ENCODE peak calls at places on chromosomes 2 and 18, in seven cellular contexts. E, N, M, F, Y, C and Q are unnamed samples.

GRCh38 chr2:168192839-168193616 is 54.4 kb downstream of the STK39 start:
- DNase-seq in E (peak), N (no peak), M (peak), F (no peak), Y (no peak), C (no peak), Q (no peak)

GRCh38 chr2:211248841-211249240 is 692.4 kb downstream of the CPS1 start:
- DNase-seq in E (no peak), N (no peak), M (no peak), F (no peak), Y (no peak), C (no peak), Q (no peak)

GRCh38 chr2:112301171-112301584 is 25.8 kb downstream of the ZC3H6 start:
- DNase-seq in E (peak), N (no peak), M (no peak), F (no peak), Y (no peak), C (no peak), Q (peak)

GRCh38 chr18:34709104-34709503 is 994 bp upstream of the DTNA start:
- DNase-seq in E (peak), N (peak), M (no peak), F (peak), Y (peak), C (no peak), Q (no peak)

GRCh38 chr2:222900354-222900753 is 39.5 kb downstream of the ACSL3 start:
- DNase-seq in E (peak), N (peak), M (no peak), F (no peak), Y (no peak), C (no peak), Q (no peak)

GRCh38 chr18:59783138-59783537 is 85.9 kb upstream of the CCBE1 start:
- DNase-seq in E (peak), N (peak), M (no peak), F (no peak), Y (peak), C (no peak), Q (peak)

GRCh38 chr2:96253006-96253405 is 12.8 kb downstream of the TMEM127 start:
- DNase-seq in E (no peak), N (no peak), M (no peak), F (no peak), Y (no peak), C (no peak), Q (no peak)

GRCh38 chr2:19320813-19321212 is 37.6 kb downstream of the OSR1 start:
- DNase-seq in E (no peak), N (no peak), M (no peak), F (no peak), Y (no peak), C (no peak), Q (no peak)

GRCh38 chr2:55490554-55490953 is 29.0 kb upstream of the CFAP36 start:
- DNase-seq in E (peak), N (peak), M (no peak), F (no peak), Y (peak), C (no peak), Q (peak)

GRCh38 chr2:7792031-7792651 is 874.9 kb downstream of the RNF144A start:
- DNase-seq in E (peak), N (no peak), M (no peak), F (no peak), Y (no peak), C (no peak), Q (no peak)

GRCh38 chr2:150484461-150484931 is 3.0 kb downstream of the RND3 start:
- DNase-seq in E (peak), N (no peak), M (no peak), F (peak), Y (no peak), C (no peak), Q (no peak)

GRCh38 chr2:85181093-85181685 is 48.0 kb downstream of the TCF7L1 start:
- DNase-seq in E (no peak), N (no peak), M (no peak), F (no peak), Y (no peak), C (no peak), Q (no peak)

GRCh38 chr18:79458917-79459803 is 63.4 kb downstream of the NFATC1 start:
- DNase-seq in E (no peak), N (no peak), M (no peak), F (no peak), Y (no peak), C (no peak), Q (no peak)

GRCh38 chr2:85017436-85018048 is 46.6 kb downstream of the KCMF1 start:
- DNase-seq in E (peak), N (no peak), M (no peak), F (no peak), Y (no peak), C (no peak), Q (peak)

GRCh38 chr2:173090291-173090877 is 14.7 kb downstream of the MAP3K20 start:
- DNase-seq in E (peak), N (peak), M (no peak), F (no peak), Y (no peak), C (peak), Q (no peak)

GRCh38 chr2:126513033-126513432 is 142.9 kb upstream of the GYPC start:
- DNase-seq in E (no peak), N (peak), M (no peak), F (no peak), Y (peak), C (no peak), Q (no peak)

GRCh38 chr2:165776013-165776412 is 18.0 kb downstream of the GALNT3 start:
- DNase-seq in E (no peak), N (no peak), M (no peak), F (no peak), Y (no peak), C (no peak), Q (peak)

GRCh38 chr18:24530630-24531111 is 70.2 kb downstream of the HRH4 start:
- DNase-seq in E (peak), N (peak), M (no peak), F (no peak), Y (peak), C (no peak), Q (peak)

GRCh38 chr2:196341318-196341841 is 170.0 kb upstream of the STK17B start:
- DNase-seq in E (no peak), N (no peak), M (no peak), F (no peak), Y (no peak), C (no peak), Q (no peak)

GRCh38 chr2:54620948-54621347 is 102.5 kb upstream of the EML6 start:
- DNase-seq in E (no peak), N (no peak), M (no peak), F (no peak), Y (no peak), C (no peak), Q (no peak)

GRCh38 chr2:233917146-233917545 is at the start of gene TRPM8:
- DNase-seq in E (no peak), N (no peak), M (no peak), F (no peak), Y (no peak), C (no peak), Q (no peak)

GRCh38 chr2:148447877-148448276 is 196.7 kb upstream of the EPC2 start:
- DNase-seq in E (no peak), N (no peak), M (no peak), F (no peak), Y (no peak), C (no peak), Q (no peak)

GRCh38 chr2:47639469-47639868 is 143.5 kb upstream of the MSH6 start:
- DNase-seq in E (peak), N (no peak), M (no peak), F (no peak), Y (no peak), C (no peak), Q (no peak)

GRCh38 chr2:37323770-37324535 is 680 bp downstream of the PRKD3 start:
- DNase-seq in E (peak), N (peak), M (peak), F (peak), Y (no peak), C (peak), Q (no peak)

GRCh38 chr2:25041307-25041927 is 459 bp upstream of the EFR3B start:
- DNase-seq in E (peak), N (peak), M (peak), F (peak), Y (peak), C (peak), Q (no peak)

GRCh38 chr2:95296036-95296435 is 1.1 kb upstream of the KCNIP3 start:
- DNase-seq in E (no peak), N (no peak), M (no peak), F (no peak), Y (no peak), C (no peak), Q (no peak)

GRCh38 chr2:88656690-88657089 is 29.4 kb upstream of the EIF2AK3 start:
- DNase-seq in E (peak), N (peak), M (no peak), F (no peak), Y (no peak), C (no peak), Q (no peak)

GRCh38 chr2:101253013-101253712 is 477 bp downstream of the CNOT11 start:
- DNase-seq in E (peak), N (peak), M (peak), F (peak), Y (no peak), C (peak), Q (peak)

GRCh38 chr18:35466815-35467623 is 30.7 kb downstream of the INO80C start:
- DNase-seq in E (no peak), N (no peak), M (no peak), F (no peak), Y (no peak), C (no peak), Q (no peak)

GRCh38 chr2:191917967-191918651 is 71.2 kb upstream of the CAVIN2 start:
- DNase-seq in E (no peak), N (no peak), M (no peak), F (no peak), Y (no peak), C (no peak), Q (no peak)

GRCh38 chr2:94993176-94994062 is 32.1 kb upstream of the MAL start:
- DNase-seq in E (no peak), N (no peak), M (no peak), F (no peak), Y (no peak), C (no peak), Q (no peak)

GRCh38 chr18:79317718-79318117 is 78.0 kb upstream of the NFATC1 start:
- DNase-seq in E (peak), N (no peak), M (no peak), F (no peak), Y (no peak), C (no peak), Q (no peak)

GRCh38 chr2:196229013-196229412 is 57.6 kb upstream of the STK17B start:
- DNase-seq in E (no peak), N (no peak), M (no peak), F (no peak), Y (no peak), C (no peak), Q (no peak)

GRCh38 chr2:224545884-224546644 is 39.1 kb downstream of the CUL3 start:
- DNase-seq in E (peak), N (peak), M (no peak), F (no peak), Y (no peak), C (no peak), Q (peak)

GRCh38 chr2:224263571-224264043 is 138.3 kb downstream of the FAM124B start:
- DNase-seq in E (peak), N (peak), M (no peak), F (no peak), Y (no peak), C (no peak), Q (no peak)

GRCh38 chr2:126643431-126643830 is 12.5 kb upstream of the GYPC start:
- DNase-seq in E (no peak), N (no peak), M (no peak), F (no peak), Y (no peak), C (no peak), Q (no peak)

GRCh38 chr2:216653931-216654365 is 20.7 kb downstream of the IGFBP2 start:
- DNase-seq in E (peak), N (peak), M (no peak), F (no peak), Y (no peak), C (no peak), Q (no peak)

GRCh38 chr2:96530144-96530430 is 6.5 kb upstream of the ARID5A start:
- DNase-seq in E (no peak), N (no peak), M (no peak), F (peak), Y (no peak), C (peak), Q (no peak)

DNA sequence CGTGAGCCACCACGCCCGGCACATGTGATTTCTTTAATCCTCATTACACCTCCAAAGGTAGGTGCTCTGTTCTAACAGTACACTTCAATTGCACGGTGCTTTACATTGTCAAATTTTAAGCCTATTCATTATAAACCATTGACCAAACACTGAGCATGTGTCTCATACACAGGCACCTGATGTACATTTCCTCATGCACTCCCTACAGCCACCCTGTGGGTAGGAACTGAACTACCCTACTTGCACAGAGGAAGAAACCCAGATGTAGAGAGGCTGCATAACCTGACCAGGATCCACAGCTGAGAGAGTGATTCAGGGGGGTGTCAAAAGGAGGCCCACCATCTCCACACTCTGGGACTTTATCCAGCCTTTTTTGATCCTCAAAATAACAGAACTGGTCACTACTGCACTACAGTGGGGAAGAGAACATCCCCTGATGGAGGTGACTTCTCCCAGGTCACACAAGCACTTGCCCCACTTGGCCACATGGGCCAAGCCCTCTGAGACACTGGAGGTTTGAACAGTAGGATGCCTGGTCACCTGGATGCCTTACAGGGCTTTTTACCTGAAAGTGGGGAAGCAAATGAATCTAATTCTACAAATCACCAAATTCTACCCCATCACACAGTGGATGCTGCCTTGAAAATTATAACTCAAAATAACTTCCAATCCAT is 6.9 kb upstream of the DPYSL5 start:
- DNase-seq in E (peak), N (no peak), M (no peak), F (no peak), Y (no peak), C (no peak), Q (no peak)
- TF ChIP-seq CTCF in E (peak), N (peak), M (no peak), F (no peak), Y (no peak), C (no peak), Q (peak)

DNA sequence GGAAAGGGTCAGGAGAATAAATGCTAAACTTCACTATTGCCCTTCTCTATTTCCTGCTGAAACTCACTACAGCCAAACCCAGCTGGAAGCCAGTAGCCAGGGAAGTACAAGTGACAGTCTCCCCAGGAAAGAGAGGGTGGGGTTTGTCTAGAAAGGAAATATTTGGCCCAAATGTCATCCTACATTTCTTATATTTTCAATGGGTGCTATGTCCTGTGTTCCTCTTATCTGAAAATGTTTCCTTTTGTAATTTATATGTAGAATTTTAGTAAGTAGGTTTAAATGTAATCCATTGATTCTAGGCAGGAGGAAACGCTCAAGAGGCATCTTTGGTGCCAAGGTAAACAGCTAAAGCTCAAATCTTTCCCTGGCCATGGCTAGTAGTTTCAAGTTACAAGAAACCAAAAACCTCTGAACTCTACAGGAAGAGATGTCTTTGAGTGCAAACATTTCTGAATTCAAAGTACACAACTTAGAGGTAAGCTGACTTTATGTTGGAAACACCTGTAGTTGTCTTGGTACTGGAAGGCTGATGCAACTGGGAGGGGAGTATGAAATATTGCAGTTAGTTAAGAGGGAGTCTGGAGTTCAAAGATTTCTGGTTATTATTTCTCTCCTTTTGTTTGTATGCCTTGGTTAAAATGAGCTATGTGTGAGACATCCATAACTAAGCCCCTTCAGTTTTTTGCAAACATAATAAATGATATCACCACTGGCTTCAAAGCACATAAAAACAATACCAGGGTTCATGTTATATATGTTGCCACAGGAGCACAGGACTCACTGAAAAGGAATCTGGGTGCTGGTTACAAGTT is 356.1 kb upstream of the ZC3H15 start:
- DNase-seq in E (peak), N (peak), M (no peak), F (no peak), Y (no peak), C (no peak), Q (peak)
- H3K4me3 ChIP-seq in E (no peak), N (no peak), M (no peak), F (no peak), Y (no peak), C (no peak), Q (no peak)

GRCh38 chr2:44718431-44718830 is 223.1 kb upstream of the SIX3 start:
- DNase-seq in E (no peak), N (no peak), M (no peak), F (no peak), Y (no peak), C (no peak), Q (no peak)

GRCh38 chr2:44713170-44713569 is 228.3 kb upstream of the SIX3 start:
- DNase-seq in E (no peak), N (peak), M (peak), F (no peak), Y (no peak), C (no peak), Q (no peak)

GRCh38 chr2:44719564-44719963 is 221.9 kb upstream of the SIX3 start:
- DNase-seq in E (no peak), N (no peak), M (no peak), F (no peak), Y (no peak), C (no peak), Q (no peak)

GRCh38 chr2:44716131-44716530 is 225.4 kb upstream of the SIX3 start:
- DNase-seq in E (no peak), N (peak), M (no peak), F (no peak), Y (no peak), C (no peak), Q (no peak)

DNA sequence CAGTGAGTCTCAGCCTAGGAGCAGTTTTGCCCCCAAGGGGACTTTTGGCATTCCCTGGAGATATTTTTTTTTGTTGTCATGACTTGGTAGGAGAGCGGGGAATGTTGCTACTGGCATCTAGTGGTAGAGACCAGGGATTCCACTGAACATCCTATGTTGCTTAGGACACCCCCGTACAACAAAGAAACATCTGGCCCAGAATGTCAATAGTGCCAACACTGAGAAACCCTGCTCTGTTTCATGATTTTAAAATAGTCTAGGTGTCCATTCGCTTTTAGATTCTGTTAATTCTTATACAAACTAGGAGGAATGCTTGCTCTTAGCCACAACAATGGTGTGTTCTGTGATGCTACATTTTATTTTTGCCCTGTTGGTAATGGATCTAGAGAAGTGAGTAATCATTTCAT is 225.8 kb upstream of the SIX3 start:
- DNase-seq in E (peak), N (peak), M (no peak), F (no peak), Y (no peak), C (no peak), Q (peak)
- TF ChIP-seq CTCF in E (peak), N (peak), M (no peak), F (no peak), Y (peak), C (no peak), Q (peak)

GRCh38 chr18:63182861-63183260 is 136.7 kb downstream of the BCL2 start:
- DNase-seq in E (no peak), N (no peak), M (peak), F (no peak), Y (no peak), C (no peak), Q (no peak)

GRCh38 chr18:63183263-63183662 is 136.3 kb downstream of the BCL2 start:
- DNase-seq in E (no peak), N (no peak), M (no peak), F (no peak), Y (no peak), C (no peak), Q (no peak)

GRCh38 chr18:63181706-63182105 is 137.9 kb downstream of the BCL2 start:
- DNase-seq in E (no peak), N (no peak), M (no peak), F (no peak), Y (no peak), C (no peak), Q (no peak)

GRCh38 chr18:63180971-63181376 is 138.6 kb downstream of the BCL2 start:
- DNase-seq in E (no peak), N (no peak), M (no peak), F (no peak), Y (no peak), C (no peak), Q (no peak)

DNA sequence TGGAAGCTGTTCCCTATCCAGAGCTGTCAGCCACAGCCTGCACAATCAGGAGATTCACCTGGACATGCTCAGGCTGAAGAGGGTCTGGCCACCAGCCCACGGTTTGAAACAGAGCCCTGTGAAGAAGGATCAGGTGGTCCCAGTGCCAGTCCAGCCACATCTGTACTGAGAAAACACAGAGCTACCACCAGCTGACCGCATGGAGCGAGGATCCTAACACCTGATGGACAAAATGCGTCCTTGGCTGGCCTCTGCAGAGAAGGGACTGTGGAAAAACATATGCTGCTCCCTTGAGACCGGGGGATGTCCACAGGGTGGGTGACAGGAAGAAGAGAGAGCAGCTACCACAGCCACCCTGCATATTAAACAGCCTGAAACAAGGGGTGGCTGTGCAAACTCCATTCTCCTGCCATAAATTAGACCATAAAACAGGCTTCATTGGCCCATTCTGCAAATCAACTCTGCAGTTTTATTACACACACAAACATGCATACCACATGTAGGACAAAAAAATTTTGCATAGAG is 137.3 kb downstream of the BCL2 start:
- DNase-seq in E (no peak), N (no peak), M (peak), F (peak), Y (no peak), C (no peak), Q (no peak)
- H3K4me3 ChIP-seq in E (no peak), N (no peak), M (no peak), F (no peak), Y (no peak), C (no peak), Q (no peak)

GRCh38 chr2:75729861-75730260 is 19.1 kb upstream of the GCFC2 start:
- DNase-seq in E (peak), N (no peak), M (no peak), F (no peak), Y (no peak), C (no peak), Q (no peak)
- TF ChIP-seq CTCF in E (peak), N (peak), M (no peak), F (no peak), Y (peak), C (peak), Q (peak)